ENCODE peak calls at places on chromosomes 11 and 22, in six cellular contexts. One of them, this sample, is unnamed.

GRCh38 chr11:88042238-88043032 is 132.8 kb downstream of the RAB38 start:
- DNase-seq in cardiac muscle cell: peak
- DNase-seq in substantia nigra: no peak
- DNase-seq in adrenal gland: no peak
- DNase-seq in HCT116: no peak
- DNase-seq in uterus: no peak
- DNase-seq in this sample: no peak

GRCh38 chr11:35227551-35228341 is 88.8 kb downstream of the CD44 start:
- DNase-seq in cardiac muscle cell: no peak
- DNase-seq in substantia nigra: no peak
- DNase-seq in adrenal gland: no peak
- DNase-seq in HCT116: no peak
- DNase-seq in uterus: no peak
- DNase-seq in this sample: no peak

GRCh38 chr11:65569164-65569972 is 909 bp upstream of the ZNRD2 start:
- DNase-seq in cardiac muscle cell: no peak
- DNase-seq in substantia nigra: no peak
- DNase-seq in adrenal gland: no peak
- DNase-seq in HCT116: no peak
- DNase-seq in uterus: no peak
- DNase-seq in this sample: no peak

GRCh38 chr11:11758603-11759196 is 83.1 kb upstream of the USP47 start:
- DNase-seq in cardiac muscle cell: no peak
- DNase-seq in substantia nigra: no peak
- DNase-seq in adrenal gland: no peak
- DNase-seq in HCT116: no peak
- DNase-seq in uterus: no peak
- DNase-seq in this sample: no peak

GRCh38 chr11:62370743-62371440 is 33.6 kb downstream of the ASRGL1 start:
- DNase-seq in cardiac muscle cell: no peak
- DNase-seq in substantia nigra: no peak
- DNase-seq in adrenal gland: no peak
- DNase-seq in HCT116: no peak
- DNase-seq in uterus: no peak
- DNase-seq in this sample: no peak

GRCh38 chr11:83609181-83609580 is 323.0 kb upstream of the CCDC90B start:
- DNase-seq in cardiac muscle cell: no peak
- DNase-seq in substantia nigra: no peak
- DNase-seq in adrenal gland: no peak
- DNase-seq in HCT116: no peak
- DNase-seq in uterus: no peak
- DNase-seq in this sample: no peak

GRCh38 chr11:1751999-1752906 is 1.9 kb upstream of the IFITM10 start:
- DNase-seq in cardiac muscle cell: no peak
- DNase-seq in substantia nigra: no peak
- DNase-seq in adrenal gland: no peak
- DNase-seq in HCT116: no peak
- DNase-seq in uterus: no peak
- DNase-seq in this sample: no peak

GRCh38 chr11:7186190-7186589 is 65.5 kb upstream of the SYT9 start:
- DNase-seq in cardiac muscle cell: no peak
- DNase-seq in substantia nigra: no peak
- DNase-seq in adrenal gland: no peak
- DNase-seq in HCT116: no peak
- DNase-seq in uterus: no peak
- DNase-seq in this sample: no peak

GRCh38 chr11:87778341-87778740 is 396.9 kb downstream of the RAB38 start:
- DNase-seq in cardiac muscle cell: no peak
- DNase-seq in substantia nigra: no peak
- DNase-seq in adrenal gland: peak
- DNase-seq in HCT116: peak
- DNase-seq in uterus: no peak
- DNase-seq in this sample: no peak

GRCh38 chr11:104529916-104530315 is 366.0 kb upstream of the PDGFD start:
- DNase-seq in cardiac muscle cell: no peak
- DNase-seq in substantia nigra: no peak
- DNase-seq in adrenal gland: no peak
- DNase-seq in HCT116: no peak
- DNase-seq in uterus: no peak
- DNase-seq in this sample: no peak

GRCh38 chr22:24566899-24567511 is 11.2 kb downstream of the SNRPD3 start:
- DNase-seq in cardiac muscle cell: peak
- DNase-seq in substantia nigra: no peak
- DNase-seq in adrenal gland: no peak
- DNase-seq in HCT116: no peak
- DNase-seq in uterus: no peak
- DNase-seq in this sample: no peak

GRCh38 chr11:115720537-115721308 is 216.5 kb upstream of the CADM1 start:
- DNase-seq in cardiac muscle cell: peak
- DNase-seq in substantia nigra: no peak
- DNase-seq in adrenal gland: no peak
- DNase-seq in HCT116: no peak
- DNase-seq in uterus: no peak
- DNase-seq in this sample: no peak

GRCh38 chr22:21587803-21588611 is 20.5 kb downstream of the UBE2L3 start:
- DNase-seq in cardiac muscle cell: no peak
- DNase-seq in substantia nigra: peak
- DNase-seq in adrenal gland: no peak
- DNase-seq in HCT116: no peak
- DNase-seq in uterus: no peak
- DNase-seq in this sample: no peak

GRCh38 chr22:39617342-39617741 is 46.8 kb downstream of the CACNA1I start:
- DNase-seq in cardiac muscle cell: no peak
- DNase-seq in substantia nigra: no peak
- DNase-seq in adrenal gland: no peak
- DNase-seq in HCT116: no peak
- DNase-seq in uterus: no peak
- DNase-seq in this sample: no peak

GRCh38 chr11:109249597-109249996 is 172.4 kb upstream of the C11orf87 start:
- DNase-seq in cardiac muscle cell: no peak
- DNase-seq in substantia nigra: no peak
- DNase-seq in adrenal gland: no peak
- DNase-seq in HCT116: no peak
- DNase-seq in uterus: no peak
- DNase-seq in this sample: no peak

GRCh38 chr11:7577883-7578242 is 64.1 kb downstream of the PPFIBP2 start:
- DNase-seq in cardiac muscle cell: no peak
- DNase-seq in substantia nigra: no peak
- DNase-seq in adrenal gland: no peak
- DNase-seq in HCT116: no peak
- DNase-seq in uterus: no peak
- DNase-seq in this sample: no peak

GRCh38 chr11:5749836-5750235 is 4.2 kb upstream of the OR52N4 start:
- DNase-seq in cardiac muscle cell: no peak
- DNase-seq in substantia nigra: no peak
- DNase-seq in adrenal gland: no peak
- DNase-seq in HCT116: no peak
- DNase-seq in uterus: no peak
- DNase-seq in this sample: no peak

GRCh38 chr22:50606126-50606525 is 5.5 kb downstream of the MAPK8IP2 start:
- DNase-seq in cardiac muscle cell: no peak
- DNase-seq in substantia nigra: no peak
- DNase-seq in adrenal gland: no peak
- DNase-seq in HCT116: no peak
- DNase-seq in uterus: no peak
- DNase-seq in this sample: no peak

GRCh38 chr11:126978911-126979310 is 21.7 kb downstream of the KIRREL3 start:
- DNase-seq in cardiac muscle cell: no peak
- DNase-seq in substantia nigra: no peak
- DNase-seq in adrenal gland: no peak
- DNase-seq in HCT116: no peak
- DNase-seq in uterus: no peak
- DNase-seq in this sample: no peak

GRCh38 chr22:46125816-46126770 is 24.2 kb upstream of the PPARA start:
- DNase-seq in cardiac muscle cell: no peak
- DNase-seq in substantia nigra: no peak
- DNase-seq in adrenal gland: no peak
- DNase-seq in HCT116: no peak
- DNase-seq in uterus: no peak
- DNase-seq in this sample: no peak

GRCh38 chr22:46123694-46124382 is 26.5 kb upstream of the PPARA start:
- DNase-seq in cardiac muscle cell: no peak
- DNase-seq in substantia nigra: no peak
- DNase-seq in adrenal gland: no peak
- DNase-seq in HCT116: no peak
- DNase-seq in uterus: no peak
- DNase-seq in this sample: no peak

GRCh38 chr22:46125311-46125710 is 25.0 kb upstream of the PPARA start:
- DNase-seq in cardiac muscle cell: no peak
- DNase-seq in substantia nigra: no peak
- DNase-seq in adrenal gland: no peak
- DNase-seq in HCT116: no peak
- DNase-seq in uterus: no peak
- DNase-seq in this sample: no peak

GRCh38 chr22:46122980-46123693 is 27.2 kb upstream of the PPARA start:
- DNase-seq in cardiac muscle cell: no peak
- DNase-seq in substantia nigra: no peak
- DNase-seq in adrenal gland: no peak
- DNase-seq in HCT116: no peak
- DNase-seq in uterus: no peak
- DNase-seq in this sample: no peak

GRCh38 chr22:46124383-46125144 is 25.8 kb upstream of the PPARA start:
- DNase-seq in cardiac muscle cell: no peak
- DNase-seq in substantia nigra: no peak
- DNase-seq in adrenal gland: no peak
- DNase-seq in HCT116: no peak
- DNase-seq in uterus: no peak
- DNase-seq in this sample: no peak
- H3K27ac ChIP-seq in cardiac muscle cell: no peak
- H3K27ac ChIP-seq in substantia nigra: no peak
- H3K27ac ChIP-seq in adrenal gland: no peak
- H3K27ac ChIP-seq in HCT116: no peak
- H3K27ac ChIP-seq in uterus: no peak
- H3K27ac ChIP-seq in this sample: no peak

DNA sequence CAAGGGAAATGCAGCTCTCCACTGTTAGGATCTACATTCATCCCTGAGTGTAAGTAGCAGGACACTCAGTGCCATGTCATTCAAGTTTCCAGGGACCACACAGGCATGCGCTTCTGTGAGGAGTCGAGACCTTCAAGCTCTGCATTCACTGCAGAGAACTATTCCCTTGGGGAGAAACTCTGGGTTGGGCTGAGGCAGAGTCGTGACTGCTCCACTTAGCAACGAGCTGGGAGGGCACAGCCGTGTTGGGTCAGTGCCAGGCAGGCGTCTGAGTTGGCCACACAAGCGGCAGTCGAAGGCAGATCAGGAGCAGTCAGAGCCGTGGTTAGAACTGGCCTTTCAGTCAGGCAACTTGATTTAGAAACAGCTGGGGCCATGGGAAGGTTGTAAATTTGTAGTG is 14.7 kb downstream of the MPEG1 start:
- DNase-seq in cardiac muscle cell: peak
- DNase-seq in substantia nigra: peak
- DNase-seq in adrenal gland: peak
- DNase-seq in HCT116: no peak
- DNase-seq in uterus: peak
- DNase-seq in this sample: no peak
- H3K27ac ChIP-seq in cardiac muscle cell: no peak
- H3K27ac ChIP-seq in substantia nigra: peak
- H3K27ac ChIP-seq in adrenal gland: peak
- H3K27ac ChIP-seq in HCT116: no peak
- H3K27ac ChIP-seq in uterus: no peak
- H3K27ac ChIP-seq in this sample: no peak

DNA sequence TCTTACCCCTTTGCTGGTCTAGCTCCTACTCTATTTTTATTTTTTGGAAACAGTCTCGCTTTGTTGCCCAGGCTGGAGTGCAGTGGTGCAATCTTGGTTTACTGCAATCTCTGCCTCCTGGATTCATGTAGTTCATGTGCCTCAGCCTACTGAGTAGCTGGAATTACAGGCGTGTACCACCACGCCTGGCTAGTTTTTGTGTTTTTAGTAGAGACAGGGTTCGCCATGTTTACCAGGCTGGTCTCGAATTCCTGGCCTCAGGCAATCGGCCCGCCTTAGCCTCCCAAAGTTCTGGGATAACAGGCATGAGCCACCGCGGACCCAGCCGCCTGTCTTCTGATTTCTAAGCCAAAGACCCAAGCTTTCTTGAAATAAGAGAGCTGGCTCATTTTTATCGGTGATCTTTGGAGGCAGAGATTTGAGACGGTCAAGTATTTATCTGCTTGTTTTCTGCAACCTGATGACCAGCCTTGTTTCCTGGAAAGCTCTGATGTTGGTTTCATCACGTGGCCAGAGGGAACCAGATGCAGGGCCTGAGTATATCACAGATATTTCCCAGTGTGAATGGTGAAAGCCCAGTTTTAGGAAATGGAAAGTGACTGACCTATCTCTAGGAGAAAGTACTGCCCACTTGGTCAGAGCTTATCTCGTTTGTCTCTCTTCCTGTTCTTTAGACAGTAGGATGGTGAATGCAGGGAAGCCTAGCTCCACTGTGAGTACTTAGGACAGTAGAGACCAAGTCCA is 5.7 kb upstream of the SIDT2 start:
- DNase-seq in cardiac muscle cell: no peak
- DNase-seq in substantia nigra: no peak
- DNase-seq in adrenal gland: no peak
- DNase-seq in HCT116: no peak
- DNase-seq in uterus: no peak
- DNase-seq in this sample: no peak
- H3K27ac ChIP-seq in cardiac muscle cell: peak
- H3K27ac ChIP-seq in substantia nigra: no peak
- H3K27ac ChIP-seq in adrenal gland: no peak
- H3K27ac ChIP-seq in HCT116: no peak
- H3K27ac ChIP-seq in uterus: peak
- H3K27ac ChIP-seq in this sample: peak

DNA sequence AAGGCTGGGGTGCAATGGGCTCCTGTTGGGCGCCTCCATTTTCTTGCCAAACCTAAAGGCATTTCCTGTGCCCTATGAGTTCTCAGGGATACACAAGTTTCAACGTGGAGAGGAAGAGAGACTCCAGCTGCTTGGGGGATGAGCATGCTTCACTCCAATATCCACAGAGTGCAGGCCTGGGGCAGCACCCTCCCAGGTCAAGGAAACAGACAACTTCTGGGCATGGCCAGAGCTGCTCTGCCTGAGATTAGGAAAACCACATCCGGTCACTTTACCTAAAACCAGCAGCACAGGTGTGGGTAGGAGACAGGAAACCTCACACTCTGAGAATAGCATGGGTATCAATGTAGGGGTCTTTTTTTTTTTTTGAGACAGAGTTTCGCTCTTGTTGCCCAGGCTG is 28.7 kb downstream of the TMEM184B start:
- DNase-seq in cardiac muscle cell: no peak
- DNase-seq in substantia nigra: no peak
- DNase-seq in adrenal gland: no peak
- DNase-seq in HCT116: no peak
- DNase-seq in uterus: no peak
- DNase-seq in this sample: no peak
- H3K27ac ChIP-seq in cardiac muscle cell: no peak
- H3K27ac ChIP-seq in substantia nigra: peak
- H3K27ac ChIP-seq in adrenal gland: peak
- H3K27ac ChIP-seq in HCT116: no peak
- H3K27ac ChIP-seq in uterus: no peak
- H3K27ac ChIP-seq in this sample: peak